ENCODE peak calls at places on chromosomes 3 and 15, in four cellular contexts. I, D, S and T are unnamed samples.

GRCh38 chr3:98744283-98744682 is 18.9 kb upstream of the ST3GAL6 start:
- DNase-seq in I (no peak), S (no peak), D (no peak), T (no peak)

GRCh38 chr3:123286308-123287023 is 84.7 kb downstream of the SEC22A start:
- DNase-seq in D (peak; percentile 68), I (peak; percentile 94), S (peak; percentile 20), T (no peak)

GRCh38 chr15:69666921-69667811 is 214.5 kb downstream of the RPLP1 start:
- DNase-seq in D (no peak), I (no peak), S (peak; percentile 18), T (no peak)

GRCh38 chr3:65666426-65667091 is 372.2 kb downstream of the MAGI1 start:
- DNase-seq in I (no peak), S (no peak), D (no peak), T (no peak)

GRCh38 chr15:55403531-55403930 is 4.6 kb downstream of the CCPG1 start:
- DNase-seq in S (no peak), I (no peak), D (no peak), T (no peak)

GRCh38 chr3:4656059-4656458 is 162.9 kb downstream of the ITPR1 start:
- DNase-seq in D (peak; percentile 69), I (peak; percentile 78), S (peak; percentile 54), T (peak; percentile 26)

GRCh38 chr3:18351823-18352744 is 73.1 kb downstream of the SATB1 start:
- DNase-seq in D (peak; percentile 15), S (no peak), I (no peak), T (peak; percentile 58)

GRCh38 chr15:67521770-67522568 is 1.0 kb downstream of the C15orf61 start:
- DNase-seq in I (peak; percentile 71), D (peak; percentile 27), S (no peak), T (no peak)

GRCh38 chr3:189983612-189984011 is 137.1 kb downstream of the P3H2 start:
- DNase-seq in D (no peak), I (no peak), S (no peak), T (no peak)

GRCh38 chr3:113097821-113098516 is 107.2 kb downstream of the GTPBP8 start:
- DNase-seq in I (no peak), S (peak; percentile 33), D (no peak), T (no peak)

GRCh38 chr3:150479370-150479769 is 66.9 kb downstream of the SERP1 start:
- DNase-seq in I (no peak), D (no peak), S (no peak), T (no peak)

GRCh38 chr3:113035387-113035982 is 44.7 kb downstream of the GTPBP8 start:
- DNase-seq in D (peak; percentile 69), S (peak; percentile 77), I (peak; percentile 86), T (no peak)

GRCh38 chr3:73540969-73541740 is 83.6 kb downstream of the PDZRN3 start:
- DNase-seq in S (no peak), D (no peak), I (peak; percentile 37), T (no peak)

GRCh38 chr3:124428372-124429128 is 301.7 kb upstream of the UMPS start:
- DNase-seq in D (no peak), S (no peak), I (no peak), T (no peak)

GRCh38 chr3:129441215-129441614 is 1.2 kb downstream of the IFT122 start:
- DNase-seq in D (no peak), S (no peak), I (peak; percentile 70), T (no peak)

GRCh38 chr3:112463250-112463649 is 36.0 kb downstream of the BTLA start:
- DNase-seq in S (no peak), D (no peak), I (no peak), T (no peak)

GRCh38 chr3:154480033-154480432 is 50.0 kb upstream of the GPR149 start:
- DNase-seq in I (no peak), S (no peak), D (no peak), T (no peak)

GRCh38 chr3:9339750-9340449 is 23.0 kb upstream of the THUMPD3 start:
- DNase-seq in S (no peak), D (no peak), I (no peak), T (no peak)

GRCh38 chr3:115325539-115325938 is 178.5 kb upstream of the ZBTB20 start:
- DNase-seq in D (no peak), S (peak; percentile 7), I (no peak), T (peak; percentile 21)

GRCh38 chr3:27345493-27345892 is 23.7 kb downstream of the NEK10 start:
- DNase-seq in S (no peak), I (no peak), D (no peak), T (no peak)

GRCh38 chr3:102443021-102443420 is 8.2 kb downstream of the ZPLD1 start:
- DNase-seq in D (no peak), I (no peak), S (no peak), T (no peak)

GRCh38 chr3:46460051-46460450 is 4.7 kb downstream of the LTF start:
- DNase-seq in D (no peak), I (no peak), S (no peak), T (no peak)

GRCh38 chr3:136792931-136793330 is 26.0 kb upstream of the SLC35G2 start:
- DNase-seq in I (no peak), D (no peak), S (no peak), T (no peak)

GRCh38 chr3:184582583-184582982 is 21.0 kb downstream of the EPHB3 start:
- DNase-seq in S (no peak), D (no peak), I (peak; percentile 97), T (no peak)

GRCh38 chr3:56468184-56469106 is at the start of gene ERC2:
- DNase-seq in I (peak; percentile 80), S (no peak), D (peak; percentile 92), T (peak; percentile 54)

GRCh38 chr15:101614761-101615160 is 37.4 kb downstream of the TM2D3 start:
- DNase-seq in I (peak; percentile 78), S (no peak), D (no peak), T (no peak)

GRCh38 chr3:8712871-8713360 is 20.7 kb upstream of the CAV3 start:
- DNase-seq in I (peak; percentile 88), S (no peak), D (no peak), T (no peak)

GRCh38 chr15:89098281-89098680 is 10.0 kb downstream of the ABHD2 start:
- DNase-seq in D (no peak), S (no peak), I (no peak), T (no peak)

GRCh38 chr15:89101302-89102191 is 13.3 kb downstream of the ABHD2 start:
- DNase-seq in D (no peak), I (peak; percentile 89), S (peak; percentile 78), T (no peak)

GRCh38 chr15:89097313-89097712 is 9.1 kb downstream of the ABHD2 start:
- DNase-seq in I (no peak), S (no peak), D (no peak), T (no peak)

GRCh38 chr15:89096664-89097063 is 8.4 kb downstream of the ABHD2 start:
- DNase-seq in I (no peak), D (no peak), S (no peak), T (no peak)

DNA sequence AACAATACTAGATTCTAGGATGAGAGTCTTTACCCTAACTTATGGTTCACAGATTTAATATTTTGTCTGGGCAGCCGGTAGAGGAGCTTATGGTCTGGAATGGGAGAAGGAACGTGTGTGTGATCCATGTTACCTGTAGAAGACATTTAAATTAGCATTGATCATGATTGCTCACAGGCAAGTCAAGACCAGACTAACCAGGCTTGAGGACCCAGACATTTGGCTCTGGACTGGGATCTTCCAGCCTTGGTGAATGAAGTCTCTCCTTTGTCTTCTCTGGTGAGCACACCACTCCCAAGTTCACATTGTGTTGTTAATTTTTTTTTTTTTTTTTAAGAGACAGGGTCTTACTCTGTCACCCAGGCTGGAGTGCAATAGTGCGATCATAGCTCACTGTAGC is 11.7 kb downstream of the ABHD2 start:
- DNase-seq in D (no peak), I (no peak), S (no peak), T (no peak)
- TF ChIP-seq CTCF in D (no peak), I (no peak), S (no peak), T (no peak)

DNA sequence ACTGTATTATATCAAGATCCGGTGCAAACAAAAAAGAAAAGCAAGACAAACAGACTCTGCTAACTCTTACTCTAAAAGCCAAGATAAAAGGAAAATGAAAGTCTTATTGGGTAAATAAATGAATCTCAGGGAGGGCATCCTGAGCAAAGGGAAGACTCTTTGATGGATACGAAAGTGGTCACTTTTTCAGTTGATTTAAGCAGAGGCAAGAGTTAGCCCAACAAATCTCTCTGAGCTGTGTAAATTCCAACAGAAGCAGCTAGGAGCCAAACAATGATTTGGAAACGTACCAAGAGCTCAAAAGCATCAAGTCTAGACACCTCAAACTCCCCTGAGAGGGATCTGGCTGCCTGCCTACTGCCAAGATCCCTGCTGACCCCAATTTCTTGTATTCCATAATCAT is 39.8 kb downstream of the OSBPL10 start:
- DNase-seq in D (no peak), S (no peak), I (no peak), T (no peak)
- H3K4me1 ChIP-seq in D (no peaks in the 10 kb centered on the region), S (peaks cover 27% of the 10 kb centered on the region), I (peaks cover 5% of the 10 kb centered on the region), T (no peaks in the 10 kb centered on the region)

DNA sequence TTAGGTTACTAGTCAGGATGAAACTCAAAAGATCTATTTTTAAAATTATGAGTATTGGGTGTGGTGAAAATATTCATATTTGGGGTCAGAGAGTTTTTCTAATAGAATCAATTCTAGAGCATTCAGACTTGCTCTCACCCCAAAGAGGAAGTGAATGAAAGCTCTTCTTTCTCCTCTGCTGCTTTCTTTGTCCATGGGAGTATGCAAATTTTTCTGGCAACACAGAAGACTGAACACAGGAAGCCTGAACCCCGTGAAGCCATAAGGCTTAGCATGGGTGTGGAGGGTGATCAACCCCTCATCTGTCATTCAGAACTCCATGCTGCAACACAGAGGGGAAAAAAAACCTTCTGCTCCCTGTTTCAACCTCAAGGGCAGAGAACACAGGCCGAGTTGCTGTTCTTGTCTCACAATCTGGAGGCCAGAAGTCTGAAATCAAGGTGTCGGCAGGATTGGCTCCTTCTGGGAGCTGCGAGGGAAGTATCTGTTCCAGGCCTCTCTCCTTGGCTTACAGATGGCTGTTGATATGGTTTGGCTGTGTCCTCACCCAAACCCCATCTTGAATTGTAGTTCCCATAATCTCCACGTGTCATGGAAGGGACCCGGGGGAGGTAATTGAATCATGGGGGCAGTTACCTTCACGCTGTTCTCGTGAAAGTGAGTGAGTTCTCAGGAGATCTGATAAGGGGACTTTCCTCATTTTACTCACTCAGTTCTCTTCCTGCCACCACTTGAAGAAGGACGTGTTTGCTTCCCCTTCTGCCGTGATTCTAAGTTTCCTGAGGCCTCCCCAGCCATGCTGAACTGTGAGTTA is 33.7 kb upstream of the CD47 start:
- DNase-seq in S (no peak), D (no peak), I (no peak), T (no peak)
- H3K27ac ChIP-seq in S (no peak overlapping the region), D (no peak overlapping the region), I (no peak overlapping the region), T (no peak overlapping the region)

DNA sequence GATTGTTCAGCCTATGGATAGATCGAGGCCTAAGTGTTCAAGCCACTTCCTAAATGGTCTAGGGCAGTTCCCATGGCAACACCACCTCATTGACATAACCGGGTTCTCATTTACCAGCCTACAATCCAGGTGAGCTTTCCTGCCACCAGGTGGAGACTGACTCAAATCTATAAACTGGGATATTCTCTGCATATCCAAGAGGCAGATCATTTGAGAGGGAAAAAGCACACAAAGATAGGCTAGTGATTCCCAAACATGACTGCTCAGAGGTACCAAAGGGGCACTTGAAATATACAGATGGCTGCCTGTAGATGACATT is 141.3 kb upstream of the PROK2 start:
- DNase-seq in I (no peak), S (no peak), D (peak; percentile 45), T (peak; percentile 63)
- TF ChIP-seq CTCF in I (peak; percentile 10), S (no peak), D (peak; percentile 22), T (peak; percentile 45)